ENCODE peak calls at places on chromosomes 3 and 15, in four cellular contexts. C is HepG2, H is GM12878, W is H1. X is an unnamed sample.

GRCh38 chr3:24227635-24228034 is 267.0 kb downstream of the THRB start:
- DNase-seq in H (no peak), C (no peak), W (no peak), X (no peak)

GRCh38 chr3:70833510-70833835 is 521.0 kb upstream of the MDFIC2 start:
- DNase-seq in W (no peak), H (no peak), C (no peak), X (no peak)

GRCh38 chr3:194540268-194540937 is 53.6 kb upstream of the ATP13A3 start:
- DNase-seq in H (no peak), W (no peak), C (no peak), X (no peak)

GRCh38 chr3:16069149-16069922 is 105.1 kb upstream of the GALNT15 start:
- DNase-seq in H (no peak), C (peak; percentile 87), W (no peak), X (no peak)

GRCh38 chr3:156631323-156631722 is 43.1 kb upstream of the TIPARP start:
- DNase-seq in W (no peak), H (no peak), C (no peak), X (no peak)

GRCh38 chr3:185488465-185488864 is 10.4 kb downstream of the TMEM41A start:
- DNase-seq in H (no peak), C (no peak), W (no peak), X (no peak)

GRCh38 chr3:30685267-30685667 is 78.9 kb downstream of the TGFBR2 start:
- DNase-seq in C (no peak), W (no peak), H (no peak), X (no peak)

GRCh38 chr3:176147251-176147650 is 1050.0 kb downstream of the TBL1XR1 start:
- DNase-seq in W (no peak), C (peak; percentile 2), H (no peak), X (no peak)

GRCh38 chr15:74889882-74890768 is at the start of gene MPI:
- DNase-seq in W (peak; percentile 93), H (no peak), C (peak; percentile 75), X (peak; percentile 76)

GRCh38 chr3:60053518-60054265 is 1003.9 kb upstream of the CFAP20DC start:
- DNase-seq in W (no peak), H (no peak), C (no peak), X (no peak)

GRCh38 chr3:43043071-43043766 is 62.7 kb downstream of the POMGNT2 start:
- DNase-seq in W (no peak), C (no peak), H (no peak), X (no peak)

GRCh38 chr3:180036678-180037455 is at the start of gene PEX5L:
- DNase-seq in W (peak; percentile 91), C (peak; percentile 2), H (no peak), X (peak; percentile 63)

GRCh38 chr15:101003706-101004105 is 84.5 kb downstream of the LRRK1 start:
- DNase-seq in W (peak; percentile 31), H (no peak), C (no peak), X (no peak)

GRCh38 chr15:67415186-67415585 is 105.7 kb upstream of the C15orf61 start:
- DNase-seq in W (no peak), H (no peak), C (no peak), X (no peak)

GRCh38 chr3:98573231-98573728 is 20.1 kb downstream of the CPOX start:
- DNase-seq in C (no peak), H (no peak), W (no peak), X (no peak)

GRCh38 chr3:77407454-77407853 is 367.6 kb downstream of the ROBO2 start:
- DNase-seq in H (no peak), W (no peak), C (no peak), X (no peak)

GRCh38 chr3:188214442-188214841 is 60.5 kb downstream of the LPP start:
- DNase-seq in H (no peak), W (no peak), C (peak; percentile 34), X (no peak)

GRCh38 chr3:188209740-188210139 is 55.8 kb downstream of the LPP start:
- DNase-seq in W (no peak), H (no peak), C (no peak), X (no peak)

GRCh38 chr3:188212308-188212969 is 58.5 kb downstream of the LPP start:
- DNase-seq in W (no peak), C (peak; percentile 80), H (no peak), X (peak; percentile 22)

GRCh38 chr3:188208751-188209433 is 54.9 kb downstream of the LPP start:
- DNase-seq in H (no peak), W (no peak), C (no peak), X (no peak)

DNA sequence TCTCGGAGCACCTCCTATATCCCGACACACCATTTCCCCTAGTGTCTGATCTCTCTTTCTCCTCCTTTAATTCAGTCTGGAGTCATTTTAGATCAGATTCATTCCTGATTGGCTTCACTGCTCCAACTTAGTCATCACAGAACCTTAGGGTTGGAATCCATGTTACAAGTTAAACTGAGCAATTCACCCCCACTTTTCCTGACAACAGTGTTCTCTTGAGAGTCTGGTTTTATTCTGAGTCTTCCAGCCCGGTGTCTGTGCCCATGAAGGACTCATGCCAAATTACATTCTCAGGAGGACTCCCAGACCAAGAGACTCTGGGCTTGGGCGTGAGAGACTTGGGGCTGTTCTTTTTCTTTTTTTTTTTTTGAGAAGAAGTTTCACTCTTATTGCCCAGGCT is 57.5 kb downstream of the LPP start:
- DNase-seq in H (no peak), C (no peak), W (no peak), X (no peak)
- TF ChIP-seq ZNF274 in H (no peak), C (no peak), W (no peak), X (no peak)

GRCh38 chr3:101464235-101464634 is 48.8 kb downstream of the SENP7 start:
- DNase-seq in W (no peak), H (no peak), C (no peak), X (no peak)

GRCh38 chr3:101461451-101461850 is 51.6 kb downstream of the SENP7 start:
- DNase-seq in W (no peak), H (no peak), C (no peak), X (no peak)

DNA sequence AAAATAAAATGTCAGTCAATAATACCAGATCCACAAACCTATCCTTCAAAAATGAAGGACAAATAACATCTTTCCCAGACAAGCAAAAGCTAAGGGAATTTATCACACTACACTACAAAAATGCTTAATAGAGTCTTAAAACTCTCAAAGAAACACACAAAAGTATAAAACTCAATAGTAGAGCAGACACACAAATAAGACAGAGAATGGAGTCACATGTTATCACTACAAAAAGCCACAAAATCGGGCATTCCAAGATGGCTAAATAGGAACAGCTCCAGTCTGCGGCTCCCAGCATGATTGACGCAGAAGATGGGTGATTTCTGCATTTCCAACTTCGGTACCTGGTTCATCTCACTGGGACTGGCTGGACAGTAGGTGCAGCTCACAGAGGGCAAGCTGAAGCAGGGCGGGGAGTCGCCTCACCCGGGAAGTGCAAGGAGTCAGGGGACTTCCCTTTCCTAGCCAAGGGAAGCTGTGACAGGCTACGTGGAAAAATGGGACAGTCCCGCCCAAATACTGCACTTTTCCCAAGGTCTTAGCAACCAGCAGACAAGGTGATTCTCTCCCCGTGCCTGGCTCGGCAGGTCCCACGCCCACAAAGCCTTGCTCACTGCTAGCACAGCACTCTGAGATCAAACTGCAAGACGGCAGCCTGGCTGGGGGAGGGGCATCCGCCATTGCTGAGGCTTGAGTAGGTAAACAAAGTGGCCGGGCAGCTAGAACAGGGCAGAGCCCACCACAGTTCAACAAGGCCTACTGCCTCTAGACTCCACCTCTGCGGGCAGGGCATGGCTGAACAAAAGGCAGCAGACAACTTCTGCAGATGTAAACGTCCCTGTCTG is 46.3 kb downstream of the SENP7 start:
- DNase-seq in C (peak; percentile 53), W (peak; percentile 74), H (no peak), X (no peak)
- H3K4me3 ChIP-seq in C (peak overlapping the region; percentile 54), W (peak overlapping the region; percentile 37), H (no peak overlapping the region), X (peak overlapping the region; percentile 20)

GRCh38 chr3:142888484-142889262 is at the start of gene PCOLCE2:
- DNase-seq in H (no peak), W (peak; percentile 86), C (no peak), X (peak; percentile 28)
- TF ChIP-seq SUZ12 in H (no peak), W (peak; percentile 40), C (no peak), X (no peak)

GRCh38 chr15:81327526-81327925 is 3.6 kb upstream of the STARD5 start:
- DNase-seq in W (no peak), C (no peak), H (no peak), X (no peak)
- TF ChIP-seq ZNF274 in W (no peak), C (no peak), H (no peak), X (no peak)

GRCh38 chr3:52453496-52454234 is at the start of gene TNNC1:
- DNase-seq in C (peak; percentile 56), H (no peak), W (no peak), X (no peak)

GRCh38 chr3:52452570-52453221 is 1.1 kb downstream of the TNNC1 start:
- DNase-seq in W (no peak), H (no peak), C (peak; percentile 32), X (no peak)

GRCh38 chr3:52454938-52455282 is 494 bp upstream of the NISCH start:
- DNase-seq in W (no peak), H (no peak), C (no peak), X (no peak)

GRCh38 chr3:52455283-52456168 is at the start of gene NISCH:
- DNase-seq in C (peak; percentile 58), W (peak; percentile 96), H (peak; percentile 30), X (peak; percentile 55)

GRCh38 chr3:52454235-52454937 is 545 bp upstream of the TNNC1 start:
- DNase-seq in C (no peak), W (no peak), H (no peak), X (no peak)
- H3K4me3 ChIP-seq in C (peak overlapping the region; percentile 58), W (no peak overlapping the region), H (peak overlapping the region; percentile 65), X (no peak overlapping the region)

GRCh38 chr15:37880009-37880834 is 54.2 kb upstream of the TMCO5A start:
- DNase-seq in C (peak; percentile 7), H (no peak), W (no peak), X (peak; percentile 13)
- TF ChIP-seq SUZ12 in C (no peak), H (no peak), W (no peak), X (no peak)